ENCODE peak calls at places on chromosome 13, in four cellular contexts. C, A, O and K are unnamed samples.

GRCh38 chr13:84844473-84844872 is 954.7 kb downstream of the SLITRK6 start:
- DNase-seq in O (peak; percentile 8), A (no peak), C (peak; percentile 27), K (no peak)

GRCh38 chr13:70034280-70034679 is 73.3 kb upstream of the ATXN8OS start:
- DNase-seq in O (no peak), C (peak; percentile 11), A (no peak), K (no peak)

GRCh38 chr13:73521291-73521626 is 462.5 kb downstream of the KLF5 start:
- DNase-seq in O (no peak), A (no peak), C (no peak), K (no peak)

GRCh38 chr13:43874512-43875092 is 4.9 kb downstream of the CCDC122 start:
- DNase-seq in C (peak; percentile 25), O (peak; percentile 50), A (no peak), K (no peak)

GRCh38 chr13:74975122-74975521 is 506.8 kb downstream of the TBC1D4 start:
- DNase-seq in C (no peak), O (no peak), A (no peak), K (no peak)

GRCh38 chr13:72565893-72566292 is 161.5 kb downstream of the MZT1 start:
- DNase-seq in O (peak; percentile 37), C (peak; percentile 35), A (no peak), K (no peak)

GRCh38 chr13:99734013-99734693 is 232.9 kb downstream of the TM9SF2 start:
- DNase-seq in C (no peak), O (no peak), A (no peak), K (no peak)

GRCh38 chr13:36282818-36283432 is 14.7 kb downstream of the CCDC169 start:
- DNase-seq in C (peak; percentile 45), O (peak; percentile 52), A (no peak), K (no peak)

GRCh38 chr13:33610471-33611015 is 207.4 kb upstream of the RFC3 start:
- DNase-seq in C (peak; percentile 83), O (no peak), A (peak; percentile 37), K (peak; percentile 5)

GRCh38 chr13:76848596-76848995 is 37.6 kb downstream of the KCTD12 start:
- DNase-seq in O (no peak), A (no peak), C (no peak), K (no peak)

GRCh38 chr13:95784161-95784880 is 107.4 kb downstream of the DNAJC3 start:
- DNase-seq in C (peak; percentile 31), O (peak; percentile 31), A (no peak), K (no peak)

GRCh38 chr13:19658192-19658591 is 24.7 kb downstream of the MPHOSPH8 start:
- DNase-seq in C (no peak), A (no peak), O (no peak), K (no peak)

GRCh38 chr13:30065181-30065580 is 214.8 kb upstream of the UBL3 start:
- DNase-seq in O (no peak), A (no peak), C (no peak), K (no peak)

GRCh38 chr13:29159871-29160270 is 339.7 kb downstream of the MTUS2 start:
- DNase-seq in A (no peak), O (no peak), C (no peak), K (no peak)

GRCh38 chr13:36421447-36421846 is 10.8 kb upstream of the CCNA1 start:
- DNase-seq in O (no peak), A (no peak), C (no peak), K (no peak)

GRCh38 chr13:113586661-113587479 is 2.3 kb downstream of the TFDP1 start:
- DNase-seq in A (no peak), C (no peak), O (no peak), K (no peak)